ENCODE peak calls at places on chromosome 19, in five cellular contexts. W, O, G, C and R are unnamed samples.

GRCh38 chr19:9645466-9645865 is 24.4 kb upstream of the ZNF561 start:
- DNase-seq in W (no peak), O (no peak), G (no peak), C (no peak), R (no peak)

GRCh38 chr19:35068941-35069634 is 27.6 kb downstream of the HPN start:
- DNase-seq in W (no peak), C (no peak), O (no peak), G (no peak), R (no peak)

GRCh38 chr19:27657271-27658051 is 1555.5 kb downstream of the UQCRFS1 start:
- DNase-seq in W (no peak), G (no peak), O (no peak), C (no peak), R (no peak)

GRCh38 chr19:33032218-33032781 is 32.4 kb downstream of the RHPN2 start:
- DNase-seq in W (no peak), C (no peak), G (no peak), O (no peak), R (peak; percentile 27)

GRCh38 chr19:49875177-49875576 is 2.0 kb downstream of the AKT1S1 start:
- DNase-seq in O (no peak), C (no peak), W (no peak), G (no peak), R (no peak)

GRCh38 chr19:30842926-30843325 is 470.7 kb downstream of the ZNF536 start:
- DNase-seq in W (no peak), O (no peak), G (no peak), C (no peak), R (no peak)

GRCh38 chr19:860481-861098 is 1.1 kb downstream of the CFD start:
- DNase-seq in W (no peak), C (peak; percentile 53), O (no peak), G (peak; percentile 90), R (peak; percentile 69)

GRCh38 chr19:14582894-14583340 is at the start of gene CLEC17A:
- DNase-seq in W (no peak), C (no peak), O (peak; percentile 66), G (no peak), R (no peak)

GRCh38 chr19:13033819-13034611 is 38.7 kb downstream of the NFIX start:
- DNase-seq in G (peak; percentile 82), C (peak; percentile 55), O (no peak), W (no peak), R (peak; percentile 87)

GRCh38 chr19:17470204-17470841 is at the start of gene SLC27A1:
- DNase-seq in O (peak; percentile 86), W (peak; percentile 96), G (peak; percentile 92), C (peak; percentile 98), R (peak; percentile 100)

GRCh38 chr19:18408053-18408476 is 10.6 kb upstream of the LRRC25 start:
- DNase-seq in W (no peak), C (no peak), G (peak; percentile 63), O (peak; percentile 87), R (peak; percentile 81)

GRCh38 chr19:27748551-27749152 is 1464.3 kb downstream of the UQCRFS1 start:
- DNase-seq in O (no peak), G (no peak), C (no peak), W (no peak), R (no peak)

GRCh38 chr19:30056580-30056979 is 114.5 kb downstream of the URI1 start:
- DNase-seq in G (no peak), O (no peak), C (no peak), W (no peak), R (no peak)

GRCh38 chr19:30566681-30567420 is 194.7 kb downstream of the ZNF536 start:
- DNase-seq in G (no peak), C (no peak), W (no peak), O (no peak), R (no peak)

GRCh38 chr19:40525234-40526051 is 51.2 kb upstream of the SHKBP1 start:
- DNase-seq in C (no peak), W (no peak), G (no peak), O (no peak), R (no peak)

GRCh38 chr19:33796164-33797100 is at the start of gene KCTD15:
- DNase-seq in W (no peak), G (peak; percentile 75), O (no peak), C (no peak), R (peak; percentile 64)

GRCh38 chr19:35247526-35248309 is 1.1 kb upstream of the LSR start:
- DNase-seq in G (peak; percentile 81), W (peak; percentile 92), O (peak; percentile 46), C (peak; percentile 87), R (peak; percentile 99)

GRCh38 chr19:18419699-18420460 is 682 bp downstream of the SSBP4 start:
- DNase-seq in O (no peak), W (no peak), G (peak; percentile 54), C (peak; percentile 55), R (peak; percentile 55)

GRCh38 chr19:13071444-13072205 is 31.0 kb downstream of the LYL1 start:
- DNase-seq in C (no peak), O (no peak), G (no peak), W (no peak), R (no peak)

GRCh38 chr19:23052349-23052748 is 49.4 kb upstream of the ZNF728 start:
- DNase-seq in O (no peak), W (no peak), G (no peak), C (no peak), R (peak; percentile 19)

GRCh38 chr19:40592170-40592569 is 9.0 kb upstream of the LTBP4 start:
- DNase-seq in G (no peak), O (no peak), W (no peak), C (peak; percentile 36), R (peak; percentile 89)

GRCh38 chr19:15563325-15563794 is 51.7 kb upstream of the CYP4F8 start:
- DNase-seq in O (no peak), G (no peak), W (no peak), C (peak; percentile 68), R (no peak)

GRCh38 chr19:10001899-10002298 is 8.4 kb downstream of the COL5A3 start:
- DNase-seq in G (peak; percentile 32), W (no peak), O (no peak), C (peak; percentile 63), R (peak; percentile 72)

GRCh38 chr19:32418155-32418554 is 12.6 kb downstream of the DPY19L3 start:
- DNase-seq in C (no peak), O (no peak), W (no peak), G (no peak), R (no peak)

GRCh38 chr19:4375620-4376228 is 24.6 kb downstream of the SH3GL1 start:
- DNase-seq in O (peak; percentile 90), C (peak; percentile 51), W (no peak), G (peak; percentile 70), R (peak; percentile 64)

GRCh38 chr19:39262496-39262895 is 5.7 kb upstream of the IFNL2 start:
- DNase-seq in C (no peak), O (no peak), W (no peak), G (no peak), R (no peak)

GRCh38 chr19:39264306-39265290 is 3.6 kb upstream of the IFNL2 start:
- DNase-seq in O (no peak), C (no peak), G (no peak), W (no peak), R (peak; percentile 67)

GRCh38 chr19:39261704-39262103 is 6.5 kb upstream of the IFNL2 start:
- DNase-seq in W (no peak), G (no peak), O (no peak), C (no peak), R (no peak)

GRCh38 chr19:39263912-39264305 is 4.3 kb upstream of the IFNL2 start:
- DNase-seq in W (no peak), O (no peak), G (no peak), C (no peak), R (peak; percentile 59)

DNA sequence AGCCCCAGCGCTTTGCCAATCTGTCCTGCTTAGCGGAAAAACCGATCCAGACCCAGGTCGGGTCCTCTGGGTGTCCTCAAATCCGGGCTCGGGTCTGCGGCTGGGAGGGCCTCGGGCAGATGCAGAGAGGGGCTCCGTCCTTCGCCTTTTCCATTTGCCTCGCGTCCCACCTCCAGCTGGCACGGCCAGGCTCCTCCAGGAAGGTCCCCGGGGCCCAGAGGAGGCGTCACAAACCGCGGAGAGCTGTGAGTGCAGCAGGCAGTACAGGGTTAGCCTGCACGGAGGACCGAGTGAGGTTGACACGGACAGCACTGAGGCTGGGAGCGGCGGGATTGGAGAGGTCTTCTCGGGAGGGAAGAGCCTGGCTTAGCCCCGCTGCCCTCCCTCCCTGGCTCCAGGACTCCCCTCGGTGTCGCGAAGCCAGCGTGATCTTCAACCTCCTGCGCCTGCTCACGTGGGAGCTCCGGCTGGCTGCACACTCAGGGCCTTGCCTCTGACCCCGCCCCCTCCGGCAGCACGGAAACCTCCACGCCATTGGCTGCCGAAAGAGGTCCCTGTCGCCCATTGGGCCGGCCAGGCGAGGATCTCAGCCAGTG is 2.8 kb upstream of the IFNL2 start:
- DNase-seq in O (no peak), W (no peak), C (no peak), G (peak; percentile 22), R (peak; percentile 73)
- TF ChIP-seq EZH2 in O (no peak), W (no peak), C (no peak), G (no peak), R (peak; percentile 71)

DNA sequence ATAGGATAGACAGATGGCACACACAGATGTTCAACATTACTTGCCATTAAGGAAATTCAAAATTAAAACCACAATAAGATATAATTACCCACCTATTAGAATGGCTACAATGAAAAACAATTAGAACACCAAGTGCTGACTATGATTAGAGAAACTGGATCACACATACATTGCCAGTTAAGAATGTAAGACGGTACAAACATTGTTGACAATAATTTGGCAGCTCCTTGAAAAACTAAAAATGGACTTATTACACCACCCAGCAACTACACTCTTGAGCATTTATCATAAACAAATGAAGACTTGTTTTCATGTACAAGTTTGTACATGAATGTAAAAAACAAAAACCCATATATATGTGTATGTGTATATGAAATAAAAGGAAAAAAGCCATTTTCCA is 13.7 kb downstream of the ZNF461 start:
- DNase-seq in G (no peak), C (no peak), O (no peak), W (no peak), R (no peak)
- TF ChIP-seq CREB1 in G (no peak), C (no peak), O (no peak), W (no peak), R (no peak)

GRCh38 chr19:2700660-2701360 is 1.7 kb downstream of the GNG7 start:
- DNase-seq in O (no peak), C (no peak), W (no peak), G (no peak), R (peak; percentile 53)
- TF ChIP-seq EZH2 in O (no peak), C (no peak), W (no peak), G (no peak), R (peak; percentile 12)

GRCh38 chr19:2154587-2155075 is 3.3 kb upstream of the AP3D1 start:
- DNase-seq in C (no peak), O (no peak), W (no peak), G (no peak), R (no peak)
- TF ChIP-seq CREB1 in C (no peak), O (no peak), W (no peak), G (no peak), R (no peak)